ENCODE peak calls at places on chromosomes 2 and 18, in six cellular contexts. D is IMR-90, P is GM12878, W is K562, J is A549, M is HepG2. R is an unnamed sample.

GRCh38 chr2:143426296-143426695 is 297.1 kb downstream of the ARHGAP15 start:
- DNase-seq in M (no peak), P (no peak), W (no peak), D (peak), J (no peak), R (no peak)

GRCh38 chr18:9482790-9483189 is 7.5 kb downstream of the RALBP1 start:
- DNase-seq in W (no peak), P (no peak), M (no peak), D (no peak), J (no peak), R (peak)

GRCh38 chr2:20382965-20383800 is 32.5 kb upstream of the PUM2 start:
- DNase-seq in P (no peak), D (peak), M (no peak), J (no peak), W (no peak), R (no peak)

GRCh38 chr2:196331143-196331542 is 159.8 kb upstream of the STK17B start:
- DNase-seq in W (peak), M (no peak), D (peak), J (no peak), P (no peak), R (no peak)

GRCh38 chr2:50388324-50388723 is 643.6 kb downstream of the NRXN1 start:
- DNase-seq in W (no peak), D (no peak), J (no peak), M (no peak), P (no peak), R (no peak)

GRCh38 chr18:8801263-8801901 is 96.0 kb downstream of the MTCL1 start:
- DNase-seq in J (no peak), D (peak), P (no peak), M (no peak), W (no peak), R (no peak)

GRCh38 chr2:8159211-8159965 is 522.5 kb upstream of the ID2 start:
- DNase-seq in D (no peak), W (no peak), J (no peak), M (no peak), P (no peak), R (no peak)

GRCh38 chr2:46871976-46872381 is 43.6 kb downstream of the MCFD2 start:
- DNase-seq in J (no peak), W (no peak), D (no peak), P (no peak), M (no peak), R (no peak)

GRCh38 chr2:235527806-235528480 is 34.1 kb downstream of the AGAP1 start:
- DNase-seq in J (no peak), W (peak), M (no peak), D (peak), P (no peak), R (no peak)

GRCh38 chr2:86038291-86039081 is 67.2 kb downstream of the POLR1A start:
- DNase-seq in J (no peak), M (no peak), D (no peak), W (no peak), P (no peak), R (no peak)
- TF ChIP-seq SMC3 in J (no peak), M (no peak), D (no peak), W (no peak), P (no peak), R (no peak)

GRCh38 chr2:28338754-28339325 is 53.8 kb upstream of the FOSL2 start:
- DNase-seq in J (no peak), W (no peak), M (no peak), D (no peak), P (no peak), R (no peak)

GRCh38 chr2:28339516-28340175 is 53.0 kb upstream of the FOSL2 start:
- DNase-seq in M (no peak), P (no peak), W (no peak), D (no peak), J (no peak), R (no peak)

GRCh38 chr2:28341208-28341891 is 51.3 kb upstream of the FOSL2 start:
- DNase-seq in M (no peak), D (no peak), W (no peak), P (no peak), J (no peak), R (no peak)

GRCh38 chr2:28342081-28342967 is 50.3 kb upstream of the FOSL2 start:
- DNase-seq in D (peak), J (peak), P (no peak), W (peak), M (peak), R (no peak)

GRCh38 chr2:28340312-28341202 is 52.1 kb upstream of the FOSL2 start:
- DNase-seq in P (no peak), D (no peak), J (no peak), M (no peak), W (no peak), R (peak)
- TF ChIP-seq CTCF in P (no peak), D (no peak), J (peak), M (peak), W (peak), R (no peak)

GRCh38 chr18:23226930-23227728 is 91.8 kb downstream of the CABLES1 start:
- DNase-seq in P (no peak), D (peak), W (no peak), M (no peak), J (no peak), R (no peak)
- TF ChIP-seq SMC3 in P (no peak), D (no peak), W (no peak), M (no peak), J (no peak), R (no peak)

GRCh38 chr18:4130734-4131719 is 324.1 kb downstream of the DLGAP1 start:
- DNase-seq in J (no peak), W (no peak), P (no peak), M (no peak), D (no peak), R (no peak)
- TF ChIP-seq CTCF in J (no peak), W (no peak), P (no peak), M (no peak), D (no peak), R (no peak)